ENCODE peak calls at places on chromosomes 1 and 21, in nine cellular contexts. V, E, A, D, L, Y, R, B and Z are unnamed samples.
A peak's percentile ranks its signal among the peaks of the same experiment; 100 is the strongest.

GRCh38 chr1:44808063-44808937 is at the start of gene BTBD19:
- DNase-seq in V (peak; percentile 76), E (peak; percentile 68), A (peak; percentile 80), D (no peak), L (peak; percentile 92), Y (no peak), R (peak; percentile 96), B (peak; percentile 64), Z (peak; percentile 61)

GRCh38 chr1:171506525-171507304 is 21.4 kb downstream of the PRRC2C start:
- DNase-seq in V (no peak), E (no peak), A (no peak), D (no peak), L (no peak), Y (no peak), R (peak; percentile 44), B (no peak), Z (no peak)

GRCh38 chr1:229432116-229432461 is 1.8 kb downstream of the ACTA1 start:
- DNase-seq in V (no peak), E (no peak), A (no peak), D (no peak), L (no peak), Y (no peak), R (no peak), B (no peak), Z (no peak)

GRCh38 chr21:37548521-37548981 is 182.0 kb downstream of the DYRK1A start:
- DNase-seq in V (no peak), E (no peak), A (no peak), D (no peak), L (peak; percentile 55), Y (no peak), R (no peak), B (no peak), Z (no peak)

GRCh38 chr1:225378880-225379279 is 49.0 kb downstream of the LBR start:
- DNase-seq in V (no peak), E (peak; percentile 58), A (peak; percentile 37), D (peak; percentile 78), L (no peak), Y (no peak), R (peak; percentile 63), B (no peak), Z (peak; percentile 67)

GRCh38 chr1:186812560-186812959 is 16.2 kb upstream of the PLA2G4A start:
- DNase-seq in V (no peak), E (no peak), A (peak; percentile 71), D (no peak), L (no peak), Y (no peak), R (peak; percentile 97), B (no peak), Z (peak; percentile 96)

GRCh38 chr21:45209046-45209445 is 78.6 kb downstream of the POFUT2 start:
- DNase-seq in V (no peak), E (no peak), A (peak; percentile 55), D (no peak), L (no peak), Y (no peak), R (peak; percentile 64), B (no peak), Z (peak; percentile 9)

GRCh38 chr1:154334647-154335350 is 9.5 kb downstream of the ATP8B2 start:
- DNase-seq in V (peak; percentile 88), E (peak; percentile 92), A (no peak), D (no peak), L (peak; percentile 89), Y (no peak), R (peak; percentile 80), B (peak; percentile 88), Z (no peak)

DNA sequence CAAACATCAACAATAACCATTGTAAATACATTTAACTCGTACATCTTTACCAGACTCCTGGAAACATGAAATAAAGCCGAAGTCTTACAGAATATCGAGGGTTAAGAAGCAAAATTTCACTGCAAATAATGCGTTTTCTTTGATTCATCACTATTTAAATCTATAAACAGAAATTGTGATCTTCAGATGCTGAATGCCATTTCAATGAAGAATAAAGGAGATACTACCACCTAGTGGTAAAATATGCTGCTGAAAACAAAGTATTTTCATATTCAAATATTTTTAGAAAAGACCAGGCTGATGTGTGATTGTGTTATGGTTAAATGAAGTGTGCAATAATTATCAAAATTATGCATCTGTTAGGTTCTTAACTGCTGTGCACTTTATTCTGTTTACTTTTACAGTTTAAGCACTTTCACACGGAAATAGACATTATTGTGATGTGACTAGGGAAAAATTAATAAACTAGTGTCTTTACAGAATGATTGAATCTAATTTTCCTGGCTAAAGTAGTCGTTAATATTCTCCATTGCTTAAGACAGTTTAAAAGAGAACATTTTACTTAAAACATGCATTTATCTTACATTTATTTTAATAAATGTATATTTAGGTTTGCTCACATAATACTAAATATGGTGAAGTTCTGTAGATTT is 1093.1 kb downstream of the MRPL39 start:
- DNase-seq in V (no peak), E (no peak), A (no peak), D (no peak), L (no peak), Y (no peak), R (peak; percentile 9), B (no peak), Z (no peak)
- TF ChIP-seq CTCF in V (peak; percentile 74), E (peak; percentile 59), A (peak; percentile 69), D (peak; percentile 13), L (peak; percentile 65), Y (peak; percentile 43), R (peak; percentile 53), B (no peak), Z (peak; percentile 5)

GRCh38 chr1:30373471-30374399 is 349.6 kb downstream of the MATN1 start:
- DNase-seq in V (no peak), E (no peak), A (no peak), D (no peak), L (peak; percentile 54), Y (peak; percentile 81), R (no peak), B (peak; percentile 24), Z (no peak)

GRCh38 chr1:30375156-30375555 is 348.2 kb downstream of the MATN1 start:
- DNase-seq in V (no peak), E (no peak), A (no peak), D (no peak), L (peak; percentile 21), Y (peak; percentile 79), R (no peak), B (no peak), Z (no peak)

GRCh38 chr1:30376054-30376453 is 347.3 kb downstream of the MATN1 start:
- DNase-seq in V (no peak), E (no peak), A (no peak), D (no peak), L (no peak), Y (peak; percentile 43), R (no peak), B (no peak), Z (no peak)

GRCh38 chr1:30372792-30373433 is 350.5 kb downstream of the MATN1 start:
- DNase-seq in V (no peak), E (no peak), A (no peak), D (no peak), L (peak; percentile 44), Y (peak; percentile 70), R (no peak), B (peak; percentile 15), Z (no peak)

DNA sequence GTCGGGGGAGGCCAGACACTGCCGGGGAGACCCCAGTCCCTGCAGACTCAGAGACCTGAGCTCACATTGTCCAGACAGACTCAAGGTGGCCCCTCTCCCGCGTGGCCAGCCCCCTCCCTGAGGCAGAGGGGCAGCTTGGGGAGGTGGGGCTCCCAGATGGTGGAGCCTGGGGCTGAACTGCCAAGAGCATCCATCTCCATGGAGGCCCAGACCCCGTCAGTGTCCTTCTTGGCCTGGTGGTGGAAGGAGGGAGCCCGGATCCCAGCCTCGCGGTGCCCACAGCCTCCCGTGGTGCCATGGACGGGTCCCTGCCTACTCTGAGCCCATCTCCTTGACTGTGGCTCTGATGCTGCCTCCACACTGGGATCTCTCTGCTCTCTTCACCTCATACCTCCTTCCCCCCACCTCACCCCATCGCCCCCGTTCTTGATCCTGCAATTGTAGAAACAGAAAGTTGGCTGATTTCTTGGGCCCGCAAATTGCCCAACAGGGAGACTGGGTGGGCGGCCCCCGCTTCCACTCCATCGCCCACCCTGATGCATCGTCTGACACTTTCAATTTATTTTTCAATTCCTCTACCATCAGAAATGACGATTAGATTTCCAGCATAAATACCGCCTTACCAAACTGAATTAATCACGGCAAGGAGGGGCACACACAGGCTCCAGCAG is 348.9 kb downstream of the MATN1 start:
- DNase-seq in V (no peak), E (no peak), A (no peak), D (no peak), L (peak; percentile 23), Y (peak; percentile 87), R (no peak), B (no peak), Z (no peak)
- H3K4me3 ChIP-seq in V (no peak overlapping the region), E (no peak overlapping the region), A (no peak overlapping the region), D (no peak overlapping the region), L (no peak overlapping the region), Y (no peak overlapping the region), R (no peak overlapping the region), B (no peak overlapping the region), Z (no peak overlapping the region)

GRCh38 chr1:5354681-5355080 is 637.5 kb downstream of the NPHP4 start:
- DNase-seq in V (no peak), E (no peak), A (no peak), D (no peak), L (no peak), Y (no peak), R (no peak), B (no peak), Z (no peak)

GRCh38 chr1:5351366-5351765 is 640.9 kb downstream of the NPHP4 start:
- DNase-seq in V (no peak), E (no peak), A (no peak), D (no peak), L (no peak), Y (no peak), R (no peak), B (no peak), Z (no peak)

GRCh38 chr1:5348732-5349465 is 643.3 kb downstream of the NPHP4 start:
- DNase-seq in V (no peak), E (no peak), A (no peak), D (no peak), L (no peak), Y (no peak), R (no peak), B (no peak), Z (no peak)

GRCh38 chr1:5345556-5345955 is 646.7 kb downstream of the NPHP4 start:
- DNase-seq in V (no peak), E (no peak), A (no peak), D (no peak), L (no peak), Y (no peak), R (no peak), B (no peak), Z (no peak)

GRCh38 chr1:5349526-5349925 is 642.7 kb downstream of the NPHP4 start:
- DNase-seq in V (no peak), E (no peak), A (no peak), D (no peak), L (no peak), Y (no peak), R (no peak), B (no peak), Z (no peak)
- TF ChIP-seq CTCF in V (no peak), E (no peak), A (no peak), D (no peak), L (no peak), Y (no peak), R (no peak), B (no peak), Z (no peak)

GRCh38 chr21:33212159-33212851 is 17.4 kb upstream of the IFNAR2 start:
- DNase-seq in V (peak; percentile 38), E (no peak), A (peak; percentile 33), D (no peak), L (no peak), Y (no peak), R (peak; percentile 6), B (no peak), Z (no peak)

GRCh38 chr21:33211732-33212131 is 18.0 kb upstream of the IFNAR2 start:
- DNase-seq in V (no peak), E (no peak), A (no peak), D (no peak), L (no peak), Y (no peak), R (no peak), B (no peak), Z (no peak)

GRCh38 chr21:33217168-33217567 is 12.6 kb upstream of the IFNAR2 start:
- DNase-seq in V (no peak), E (no peak), A (no peak), D (no peak), L (no peak), Y (no peak), R (no peak), B (no peak), Z (no peak)

GRCh38 chr21:33211305-33211704 is 18.4 kb upstream of the IFNAR2 start:
- DNase-seq in V (no peak), E (no peak), A (no peak), D (no peak), L (no peak), Y (no peak), R (no peak), B (no peak), Z (no peak)

DNA sequence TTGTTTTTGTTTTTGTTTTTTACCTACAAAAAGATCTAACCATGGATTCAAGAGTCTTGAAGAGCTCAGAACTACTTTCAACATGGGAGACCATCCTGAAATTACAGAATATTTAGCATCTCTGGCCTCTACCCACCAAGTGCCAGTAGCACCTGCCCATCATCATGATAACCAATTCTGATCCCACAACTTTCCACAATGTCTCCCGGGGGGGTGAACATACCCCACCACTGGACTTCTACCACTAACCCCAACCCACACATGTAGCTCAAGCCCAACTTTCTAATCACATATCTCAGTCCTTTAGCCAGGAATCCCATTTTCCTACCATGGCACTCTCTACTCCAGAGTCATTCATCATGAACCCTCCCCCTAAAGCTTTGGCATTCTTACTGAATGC is 15.7 kb upstream of the IFNAR2 start:
- DNase-seq in V (no peak), E (no peak), A (no peak), D (no peak), L (no peak), Y (no peak), R (no peak), B (no peak), Z (no peak)
- H3K4me3 ChIP-seq in V (no peak overlapping the region), E (no peak overlapping the region), A (no peak overlapping the region), D (no peak overlapping the region), L (no peak overlapping the region), Y (no peak overlapping the region), R (no peak overlapping the region), B (no peak overlapping the region), Z (no peak overlapping the region)